ENCODE peak calls at places on chromosome 1, in ten cellular contexts. T, A, S, H, U, Y, Q, Z, F and P are unnamed samples.

GRCh38 chr1:12454406-12455391 is 163.3 kb downstream of the DHRS3 start:
- DNase-seq in Q (no peak), U (no peak), F (no peak), T (no peak), Y (no peak), Z (no peak), S (no peak), H (no peak), A (no peak), P (peak)

GRCh38 chr1:11869650-11870207 is 11.0 kb upstream of the NPPB start:
- DNase-seq in Q (no peak), F (no peak), U (no peak), Z (no peak), S (no peak), A (no peak), T (no peak), Y (no peak), H (no peak), P (no peak)

GRCh38 chr1:209586341-209586740 is 2.8 kb downstream of the CAMK1G start:
- DNase-seq in Y (no peak), U (no peak), F (no peak), Q (no peak), T (no peak), A (no peak), Z (no peak), S (no peak), H (no peak), P (no peak)

GRCh38 chr1:115230281-115230680 is 107.8 kb downstream of the NGF start:
- DNase-seq in Q (no peak), H (no peak), T (no peak), U (peak), A (no peak), Z (no peak), F (no peak), Y (no peak), S (no peak), P (no peak)

GRCh38 chr1:180503274-180503862 is 991 bp upstream of the ACBD6 start:
- DNase-seq in Y (no peak), U (peak), F (no peak), T (no peak), S (no peak), A (no peak), Q (no peak), H (no peak), Z (peak), P (no peak)

GRCh38 chr1:31783846-31784245 is 19.7 kb upstream of the ADGRB2 start:
- DNase-seq in Q (no peak), F (no peak), Z (no peak), H (no peak), U (no peak), Y (no peak), S (peak), T (no peak), A (peak), P (no peak)

GRCh38 chr1:57072775-57073174 is 107.0 kb upstream of the C8B start:
- DNase-seq in T (no peak), Z (no peak), Y (no peak), Q (no peak), A (no peak), S (no peak), H (no peak), U (peak), F (no peak), P (no peak)

GRCh38 chr1:997728-998050 is 2.2 kb downstream of the HES4 start:
- DNase-seq in Y (no peak), H (no peak), Q (no peak), F (no peak), Z (no peak), U (no peak), S (no peak), T (no peak), A (no peak), P (no peak)

GRCh38 chr1:185338719-185339622 is 21.9 kb upstream of the IVNS1ABP start:
- DNase-seq in Q (no peak), H (peak), Y (peak), A (no peak), T (no peak), S (no peak), Z (peak), F (no peak), U (peak), P (no peak)